ENCODE peak calls at places on chromosomes 4 and X, in four cellular contexts. X is endothelial cell of umbilical vein, M is IMR-90, U is GM12878. L is an unnamed sample.

GRCh38 chrX:130682990-130683389 is 220.0 kb downstream of the ENOX2 start:
- DNase-seq in X (no peak), M (peak), U (no peak), L (no peak)

GRCh38 chr4:176945314-176945713 is 152.6 kb upstream of the VEGFC start:
- DNase-seq in X (no peak), M (no peak), U (no peak), L (no peak)

GRCh38 chr4:114271031-114271430 is 291.6 kb upstream of the ARSJ start:
- DNase-seq in X (peak), M (no peak), U (no peak), L (no peak)

GRCh38 chr4:69707807-69708206 is 52.6 kb downstream of the SULT1B1 start:
- DNase-seq in X (no peak), M (no peak), U (no peak), L (no peak)

GRCh38 chr4:176376032-176376614 is 56.4 kb downstream of the SPCS3 start:
- DNase-seq in X (peak), M (peak), U (no peak), L (no peak)

GRCh38 chr4:120749445-120750151 is 172.9 kb downstream of the PRDM5 start:
- DNase-seq in X (no peak), M (no peak), U (peak), L (no peak)

GRCh38 chr4:54924891-54925290 is 200.5 kb downstream of the KDR start:
- DNase-seq in X (no peak), M (no peak), U (no peak), L (no peak)

GRCh38 chr4:89539374-89539773 is 231.8 kb upstream of the GPRIN3 start:
- DNase-seq in X (peak), M (peak), U (no peak), L (no peak)

GRCh38 chrX:1661048-1661921 is 46.4 kb downstream of the ASMT start:
- DNase-seq in X (no peak), M (no peak), U (peak), L (peak)

GRCh38 chrX:139936259-139936658 is 3.4 kb upstream of the ATP11C start:
- DNase-seq in X (no peak), M (no peak), U (no peak), L (no peak)

GRCh38 chrX:119004920-119005524 is 30.6 kb downstream of the LONRF3 start:
- DNase-seq in X (peak), M (peak), U (no peak), L (peak)

GRCh38 chr4:821181-821591 is 4.7 kb downstream of the CPLX1 start:
- DNase-seq in X (no peak), M (no peak), U (no peak), L (no peak)
- TF ChIP-seq FOS in X (no peak), M (no peak), U (no peak), L (no peak)

GRCh38 chrX:105698386-105698785 is 124.0 kb upstream of the NRK start:
- DNase-seq in X (no peak), M (no peak), U (no peak), L (no peak)

GRCh38 chrX:105706041-105706440 is 116.3 kb upstream of the NRK start:
- DNase-seq in X (no peak), M (no peak), U (no peak), L (no peak)

GRCh38 chrX:105700316-105700715 is 122.0 kb upstream of the NRK start:
- DNase-seq in X (no peak), M (no peak), U (no peak), L (no peak)

GRCh38 chrX:105703876-105704275 is 118.5 kb upstream of the NRK start:
- DNase-seq in X (no peak), M (no peak), U (no peak), L (no peak)

DNA sequence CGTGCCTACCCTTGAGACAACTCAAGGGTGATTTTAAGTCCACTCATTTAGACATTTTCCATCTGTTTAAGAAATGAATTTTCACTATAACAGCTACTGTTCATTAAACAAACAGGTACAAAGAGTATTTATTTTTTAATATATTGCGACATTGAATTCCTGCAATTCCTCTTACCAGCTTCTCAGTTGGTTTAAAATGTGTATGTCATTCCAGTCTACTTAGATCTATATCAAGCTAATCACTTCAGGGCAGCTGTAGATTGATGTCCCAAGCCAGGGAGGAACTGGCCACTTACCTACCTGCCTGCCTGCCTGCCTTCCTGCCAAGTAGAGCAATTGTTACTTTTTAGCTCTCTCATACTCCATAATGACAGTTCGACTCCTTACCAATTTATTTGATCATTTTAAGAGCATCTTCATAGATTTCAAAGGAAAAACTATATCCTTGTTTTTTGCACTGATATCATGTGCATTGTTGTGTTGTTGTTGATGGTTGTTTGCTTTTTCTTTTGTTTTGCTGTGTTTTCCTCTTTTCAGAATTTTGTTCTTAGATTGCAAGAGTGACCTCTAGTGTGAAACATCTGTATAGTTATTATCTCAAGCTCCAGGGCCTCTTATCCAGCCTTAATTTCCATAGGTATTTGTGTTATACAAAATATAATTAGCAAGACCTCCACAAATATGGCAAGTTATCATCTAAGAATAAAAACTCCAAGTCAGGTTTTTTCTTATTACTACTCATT is 120.9 kb upstream of the NRK start:
- DNase-seq in X (no peak), M (no peak), U (no peak), L (no peak)
- TF ChIP-seq FOS in X (no peak), M (no peak), U (no peak), L (no peak)

DNA sequence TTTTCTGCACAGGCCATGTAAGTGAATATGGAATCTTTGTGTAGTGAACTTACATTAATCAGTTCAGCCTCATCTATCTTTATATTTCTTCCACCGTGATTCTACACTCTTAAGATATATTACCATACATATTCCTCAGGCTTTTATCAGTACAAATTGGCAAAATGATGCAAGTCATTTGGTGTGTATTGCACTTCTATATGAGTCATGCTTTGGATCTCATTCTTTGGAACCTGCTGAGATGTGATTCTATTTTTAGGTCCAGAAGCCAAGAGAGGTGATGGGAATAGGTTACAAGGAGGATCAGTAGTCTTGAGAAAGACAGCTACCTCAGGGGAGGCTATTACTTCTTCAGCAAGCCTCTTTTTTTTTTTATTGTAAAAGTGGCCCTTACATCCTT is 204.4 kb downstream of the ZNF330 start:
- DNase-seq in X (no peak), M (peak), U (no peak), L (no peak)
- TF ChIP-seq FOS in X (no peak), M (peak), U (no peak), L (no peak)

DNA sequence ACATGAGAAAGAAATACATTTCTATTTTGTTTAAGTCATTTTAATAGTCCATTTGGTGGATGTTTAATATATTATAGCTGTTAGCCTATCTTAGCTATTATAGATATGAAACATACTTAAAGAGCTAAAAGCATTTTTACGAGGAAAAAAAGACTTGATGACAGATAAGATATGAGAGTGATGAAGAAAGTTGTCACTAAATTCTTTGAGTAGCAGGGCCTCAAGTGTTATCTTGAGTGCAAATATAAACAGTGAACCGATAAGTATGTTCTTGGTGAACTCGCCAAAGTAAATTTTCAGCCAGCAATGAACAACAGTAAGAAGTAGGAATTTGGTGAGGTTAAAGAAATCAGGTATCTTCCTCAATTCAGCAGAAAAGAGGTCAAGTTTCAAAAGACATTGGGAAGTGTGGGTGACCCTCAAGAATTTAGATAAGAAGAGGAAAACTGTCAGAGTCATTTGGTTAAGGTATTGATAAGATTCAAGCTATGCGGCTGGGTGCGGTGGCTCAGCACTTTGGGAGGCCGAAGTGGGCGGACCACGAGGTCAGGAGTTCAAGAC is 471.8 kb upstream of the FTHL17 start:
- DNase-seq in X (no peak), M (no peak), U (no peak), L (no peak)
- TF ChIP-seq FOS in X (no peak), M (no peak), U (no peak), L (no peak)

GRCh38 chrX:65637335-65637734 is 30.1 kb upstream of the MSN start:
- DNase-seq in X (no peak), M (no peak), U (no peak), L (no peak)

GRCh38 chrX:65630771-65631170 is 36.7 kb upstream of the MSN start:
- DNase-seq in X (no peak), M (no peak), U (no peak), L (no peak)

GRCh38 chrX:65635824-65636223 is 31.6 kb upstream of the MSN start:
- DNase-seq in X (no peak), M (no peak), U (no peak), L (peak)

GRCh38 chrX:65634732-65635131 is 32.7 kb upstream of the MSN start:
- DNase-seq in X (no peak), M (no peak), U (no peak), L (no peak)

DNA sequence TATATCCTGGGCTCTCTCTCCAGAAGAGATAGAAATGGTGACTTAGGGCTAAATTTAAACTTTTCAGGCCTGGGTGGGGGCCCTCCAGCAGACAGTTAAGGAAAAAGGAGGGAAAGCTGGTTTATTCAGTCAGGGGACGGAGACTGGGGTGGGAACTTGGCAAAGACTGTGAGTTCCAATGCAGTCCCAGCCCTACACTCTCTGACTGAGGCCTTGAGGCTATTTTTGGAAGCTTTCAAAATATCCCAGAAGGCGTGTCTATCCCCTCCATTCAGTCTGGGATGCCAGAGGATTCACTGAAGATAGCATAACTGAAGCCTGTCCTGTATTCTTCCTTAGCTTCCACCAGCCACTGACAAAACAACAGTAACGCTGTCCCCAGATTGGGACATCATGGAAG is 32.1 kb upstream of the MSN start:
- DNase-seq in X (no peak), M (no peak), U (no peak), L (no peak)
- TF ChIP-seq FOS in X (no peak), M (no peak), U (no peak), L (no peak)

DNA sequence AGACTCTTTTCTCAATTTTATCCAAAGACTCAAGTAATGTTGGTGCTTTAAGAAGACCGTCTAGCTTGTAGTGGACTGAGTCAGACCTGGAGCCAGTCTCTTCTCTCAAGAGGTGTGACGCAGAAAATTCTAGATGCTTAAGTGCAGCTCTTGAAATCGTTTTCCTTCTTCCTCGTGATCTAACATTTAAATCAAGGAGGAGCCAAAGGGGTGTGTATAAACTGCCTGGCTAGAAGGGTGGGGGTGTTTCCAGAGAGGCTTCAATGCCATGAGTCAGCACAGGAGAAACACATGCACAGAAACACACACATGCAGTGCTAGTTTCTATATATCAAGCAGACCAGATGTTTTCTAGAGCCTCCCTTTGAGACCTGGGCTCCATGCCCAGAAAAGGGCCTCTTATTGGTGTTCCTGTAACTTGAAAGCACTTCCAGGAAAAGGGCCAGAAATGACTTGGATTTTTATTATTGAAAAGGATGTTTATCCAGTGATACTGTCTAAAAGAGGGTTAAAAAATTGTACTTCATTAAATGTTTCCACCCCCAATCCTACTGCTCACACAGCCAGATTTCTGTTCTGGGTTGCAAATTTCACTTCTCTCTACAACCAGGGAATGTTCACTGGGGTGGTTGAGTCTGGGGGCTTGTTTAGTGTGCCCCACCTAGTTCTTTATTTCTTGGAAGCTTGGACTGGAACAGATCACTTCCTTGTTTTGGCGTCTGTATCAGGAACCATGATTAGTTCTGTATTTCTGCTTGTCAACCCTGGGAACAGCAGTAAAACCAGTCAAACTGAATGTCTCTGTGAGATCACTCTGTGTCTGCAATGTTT is at the start of gene CLIC2:
- DNase-seq in X (peak), M (peak), U (no peak), L (peak)
- TF ChIP-seq FOS in X (no peak), M (no peak), U (no peak), L (no peak)

DNA sequence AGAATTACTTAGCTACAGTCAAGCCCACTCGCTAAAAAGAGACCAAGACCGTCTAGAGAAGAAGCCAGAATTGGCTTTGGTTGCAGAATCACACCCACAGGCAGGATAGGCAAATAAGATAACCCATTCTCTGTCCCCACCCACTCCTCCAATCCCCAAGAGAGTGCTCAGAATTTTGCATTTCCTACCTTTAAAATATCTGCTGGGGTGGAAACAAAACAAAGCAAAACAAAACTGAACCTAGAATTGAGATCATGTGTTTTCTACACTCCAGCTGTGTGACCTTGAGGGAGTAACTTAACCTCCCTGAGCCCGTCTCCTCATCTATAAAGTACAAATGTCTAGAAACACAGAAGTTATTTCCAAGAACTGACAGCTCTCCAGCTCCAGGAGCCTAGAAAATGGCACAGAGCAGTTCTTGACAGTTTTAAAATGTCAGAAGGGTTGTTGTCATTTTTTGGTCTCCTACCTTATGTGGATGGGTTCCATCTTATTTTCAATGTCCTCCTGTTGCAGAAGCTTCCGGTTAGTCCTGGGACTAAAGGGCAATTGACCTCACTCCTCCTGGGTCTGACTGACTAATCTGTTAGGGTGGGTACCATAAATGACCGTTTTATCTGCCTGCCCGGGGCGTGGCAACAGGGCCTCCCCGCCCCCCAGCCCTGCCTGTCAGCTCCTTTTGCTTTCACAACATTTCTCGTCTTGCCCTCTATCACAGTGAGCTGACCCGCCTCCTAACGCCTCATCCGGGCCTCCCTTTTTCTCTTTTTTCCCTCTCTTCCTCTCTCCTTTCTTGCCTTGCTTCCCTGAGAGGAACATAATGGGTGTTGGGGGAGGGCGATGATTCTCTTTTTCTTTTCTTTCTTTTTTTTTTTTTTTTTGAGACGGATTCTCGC is 114.0 kb downstream of the RBM47 start:
- DNase-seq in X (no peak), M (no peak), U (peak), L (peak)
- TF ChIP-seq FOS in X (no peak), M (no peak), U (no peak), L (no peak)

GRCh38 chrX:32443841-32444240 is 767.5 kb downstream of the DMD start:
- DNase-seq in X (no peak), M (no peak), U (no peak), L (no peak)

GRCh38 chrX:32447640-32448039 is 763.7 kb downstream of the DMD start:
- DNase-seq in X (no peak), M (no peak), U (no peak), L (no peak)

GRCh38 chrX:32451954-32452518 is 759.3 kb downstream of the DMD start:
- DNase-seq in X (no peak), M (no peak), U (no peak), L (no peak)

GRCh38 chrX:32448945-32449344 is 762.4 kb downstream of the DMD start:
- DNase-seq in X (no peak), M (no peak), U (peak), L (no peak)

DNA sequence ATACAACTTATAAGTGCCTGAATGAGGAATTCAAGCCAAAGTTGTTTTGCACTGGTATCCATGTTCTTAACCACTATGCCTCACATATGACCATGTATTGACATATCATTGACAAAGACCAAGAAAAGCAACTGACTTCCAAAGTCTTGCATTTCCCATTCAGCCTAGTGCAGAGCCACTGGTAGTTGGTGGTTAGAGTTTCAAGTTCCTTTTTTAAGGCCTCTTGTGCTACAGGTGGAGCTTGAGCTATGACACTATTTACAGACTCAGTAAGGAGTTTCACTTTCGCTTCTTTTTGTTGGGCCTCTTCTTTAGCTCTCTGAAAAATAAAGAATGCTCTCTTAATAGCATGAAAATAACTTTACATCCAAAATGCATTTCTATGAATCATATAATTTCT is 763.0 kb downstream of the DMD start:
- DNase-seq in X (no peak), M (no peak), U (peak), L (no peak)
- TF ChIP-seq FOS in X (no peak), M (no peak), U (no peak), L (no peak)